ENCODE peak calls at places on chromosomes 3 and 15, in four cellular contexts. L is CD4-positive, alpha-beta T cell; A is upper lobe of left lung; I is RWPE2. K is an unnamed sample.

GRCh38 chr3:43742935-43743334 is 52.2 kb downstream of the ABHD5 start:
- DNase-seq in L (no peak), A (no peak), I (no peak), K (no peak)

GRCh38 chr3:57278237-57278636 is 14.2 kb downstream of the ASB14 start:
- DNase-seq in L (no peak), A (no peak), I (no peak), K (no peak)

GRCh38 chr15:77738441-77739437 is 106.0 kb upstream of the LINGO1 start:
- DNase-seq in L (no peak), A (no peak), I (no peak), K (no peak)

GRCh38 chr15:31347067-31347975 is 20.7 kb downstream of the KLF13 start:
- DNase-seq in L (peak; percentile 78), A (peak; percentile 53), I (no peak), K (no peak)

GRCh38 chr3:98172621-98173020 is 6.1 kb downstream of the OR5H15 start:
- DNase-seq in L (no peak), A (no peak), I (no peak), K (no peak)

GRCh38 chr15:50116477-50116876 is 2.6 kb downstream of the ATP8B4 start:
- DNase-seq in L (no peak), A (no peak), I (no peak), K (no peak)

GRCh38 chr15:90037510-90037860 is 36.4 kb downstream of the ZNF710 start:
- DNase-seq in L (no peak), A (no peak), I (no peak), K (no peak)

GRCh38 chr3:12750658-12751071 is 8.4 kb downstream of the TMEM40 start:
- DNase-seq in L (no peak), A (no peak), I (no peak), K (no peak)

GRCh38 chr15:78432664-78433063 is 5.4 kb upstream of the IREB2 start:
- DNase-seq in L (no peak), A (no peak), I (no peak), K (no peak)

GRCh38 chr3:68876112-68876713 is 56.1 kb downstream of the TAFA4 start:
- DNase-seq in L (peak; percentile 2), A (no peak), I (no peak), K (no peak)

GRCh38 chr3:151398895-151399294 is 14.3 kb upstream of the P2RY12 start:
- DNase-seq in L (no peak), A (no peak), I (no peak), K (no peak)

GRCh38 chr3:173958805-173959204 is 561.3 kb downstream of the NLGN1 start:
- DNase-seq in L (no peak), A (peak; percentile 46), I (peak; percentile 29), K (no peak)

GRCh38 chr3:134699721-134700120 is 48.9 kb upstream of the KY start:
- DNase-seq in L (no peak), A (no peak), I (no peak), K (no peak)

GRCh38 chr3:28348637-28349396 is at the start of the genes AZI2 and ZCWPW2:
- DNase-seq in L (peak; percentile 86), A (peak; percentile 99), I (peak; percentile 96), K (peak; percentile 39)

GRCh38 chr3:9310043-9310442 is 52.8 kb upstream of the THUMPD3 start:
- DNase-seq in L (no peak), A (no peak), I (no peak), K (no peak)
- H3K27ac ChIP-seq in L (no peak overlapping the region), A (no peak overlapping the region), I (no peak overlapping the region), K (no peak overlapping the region)

GRCh38 chr15:64532515-64532914 is 72.1 kb downstream of the ZNF609 start:
- DNase-seq in L (no peak), A (no peak), I (no peak), K (no peak)
- H3K27ac ChIP-seq in L (no peak overlapping the region), A (no peak overlapping the region), I (no peak overlapping the region), K (no peak overlapping the region)

DNA sequence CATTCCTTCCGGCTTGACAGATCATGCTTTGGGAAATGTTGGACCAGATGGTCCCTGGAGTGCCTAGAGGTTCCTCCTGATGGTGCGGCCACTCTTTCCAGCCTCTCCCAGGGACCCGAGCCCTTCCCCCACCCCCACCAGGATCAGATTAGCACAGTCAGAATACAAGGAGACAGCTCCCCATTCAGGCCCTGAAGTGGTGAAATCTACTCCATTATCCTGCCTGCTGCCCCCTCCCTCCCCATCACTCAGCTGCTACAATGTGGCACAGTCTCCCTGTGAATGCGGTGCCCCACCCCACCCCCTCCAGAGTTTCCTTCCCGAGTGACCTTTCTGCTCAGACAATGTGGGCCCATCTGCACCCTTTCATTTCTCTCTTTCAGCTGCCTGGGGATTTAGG is 29.4 kb downstream of the RNU5B-1 start:
- DNase-seq in L (no peak), A (no peak), I (no peak), K (no peak)
- H3K27ac ChIP-seq in L (no peak overlapping the region), A (no peak overlapping the region), I (no peak overlapping the region), K (no peak overlapping the region)

DNA sequence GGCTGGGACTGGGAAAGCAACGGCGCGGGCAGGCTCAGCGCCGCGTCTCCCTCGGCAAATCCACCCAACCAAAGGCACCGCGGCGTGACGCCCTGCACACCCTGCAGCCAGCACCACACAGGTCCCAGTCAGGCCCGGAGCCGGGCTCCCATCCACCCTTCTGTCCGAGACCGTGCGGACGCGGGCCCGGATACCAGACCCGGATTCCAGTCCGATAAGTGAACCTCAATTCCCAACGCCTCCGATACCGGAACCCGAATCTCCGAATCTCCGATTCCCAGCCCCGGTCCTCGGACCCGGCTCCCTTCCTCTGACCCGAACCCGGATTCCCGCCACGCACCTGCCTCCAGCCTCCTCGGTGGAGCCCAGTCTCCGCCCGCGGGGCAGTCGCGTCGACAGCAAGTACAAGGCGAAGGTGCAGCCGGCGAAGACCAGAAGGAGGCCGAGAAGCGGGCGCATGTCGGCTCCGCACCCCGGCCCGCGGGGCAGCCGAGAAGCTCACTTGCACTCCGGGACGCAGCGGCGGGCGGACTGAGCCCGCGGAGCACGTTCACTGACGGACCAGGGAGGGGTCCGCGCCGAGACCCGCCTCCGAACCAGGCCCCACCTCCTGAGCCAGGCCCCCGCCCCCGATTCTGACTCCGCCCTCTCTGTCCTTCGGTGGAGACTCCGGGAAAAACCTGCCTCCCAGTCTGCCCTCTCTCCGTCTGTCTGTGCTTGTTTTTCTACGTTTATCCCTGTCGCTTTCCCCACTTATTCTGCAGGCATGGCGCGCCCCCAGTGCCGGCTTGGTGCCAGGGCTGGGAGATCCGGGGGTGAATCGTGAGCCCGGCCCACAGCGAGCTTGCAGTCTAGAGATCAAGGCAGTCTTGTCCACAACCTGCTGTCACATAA is at the start of gene TMEM41A:
- DNase-seq in L (peak; percentile 84), A (peak; percentile 98), I (peak; percentile 89), K (peak; percentile 90)
- H3K27ac ChIP-seq in L (peak within 1 kb of the TSS; percentile 24), A (peak within 1 kb of the TSS; percentile 91), I (peak within 1 kb of the TSS; percentile 57), K (peak within 1 kb of the TSS; percentile 52)

GRCh38 chr3:145854486-145854885 is 306.5 kb downstream of the PLOD2 start:
- DNase-seq in L (no peak), A (no peak), I (no peak), K (no peak)
- H3K27ac ChIP-seq in L (no peak overlapping the region), A (no peak overlapping the region), I (no peak overlapping the region), K (no peak overlapping the region)

GRCh38 chr3:55330355-55330754 is 156.8 kb downstream of the WNT5A start:
- DNase-seq in L (no peak), A (no peak), I (peak; percentile 64), K (no peak)
- H3K27ac ChIP-seq in L (no peak overlapping the region), A (no peak overlapping the region), I (peak overlapping the region; percentile 70), K (no peak overlapping the region)

DNA sequence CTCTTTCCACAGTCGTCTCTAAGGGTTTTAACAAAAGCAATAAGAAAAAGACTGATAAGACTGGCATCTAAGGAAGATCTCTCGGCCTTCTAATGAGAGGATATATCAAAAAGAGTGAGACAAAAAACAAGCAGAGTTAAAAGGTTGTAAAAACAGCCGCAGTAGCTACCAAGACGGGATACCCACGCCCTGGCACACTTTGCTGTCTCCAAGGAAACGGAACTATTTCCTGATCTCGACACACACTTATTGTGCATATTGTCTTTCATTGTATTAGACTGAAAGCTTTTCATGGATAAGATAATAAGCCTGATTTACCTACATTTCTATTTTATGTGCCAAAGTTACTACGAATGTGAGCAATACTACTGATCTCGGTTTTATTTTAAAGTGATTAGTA is 161.5 kb upstream of the MCTP2 start:
- DNase-seq in L (no peak), A (no peak), I (no peak), K (no peak)
- H3K27ac ChIP-seq in L (no peak overlapping the region), A (no peak overlapping the region), I (no peak overlapping the region), K (no peak overlapping the region)

GRCh38 chr3:169526246-169526645 is 137.3 kb downstream of the MECOM start:
- DNase-seq in L (no peak), A (no peak), I (no peak), K (no peak)
- H3K27ac ChIP-seq in L (no peak overlapping the region), A (no peak overlapping the region), I (no peak overlapping the region), K (no peak overlapping the region)

GRCh38 chr3:111846717-111847116 is 12.3 kb upstream of the PHLDB2 start:
- DNase-seq in L (no peak), A (no peak), I (no peak), K (no peak)
- H3K27ac ChIP-seq in L (no peak overlapping the region), A (no peak overlapping the region), I (peak overlapping the region; percentile 73), K (no peak overlapping the region)